ENCODE peak calls at places on chromosomes 7 and 10, in five cellular contexts. M is GM23248, R is HCT116, Y is PC-3, H is hepatocyte. N is an unnamed sample.

GRCh38 chr7:12635830-12636229 is 51.6 kb upstream of the ARL4A start:
- DNase-seq in M (peak), H (no peak), R (no peak), Y (no peak), N (no peak)

GRCh38 chr7:152602962-152603361 is 73.0 kb downstream of the XRCC2 start:
- DNase-seq in R (no peak), Y (no peak), M (no peak), H (no peak), N (no peak)

GRCh38 chr10:116741391-116742351 is 695 bp downstream of the HSPA12A start:
- DNase-seq in Y (no peak), R (no peak), H (peak), M (peak), N (no peak)

GRCh38 chr10:114306116-114306973 is 67.3 kb downstream of the VWA2 start:
- DNase-seq in Y (peak), H (no peak), M (peak), R (no peak), N (no peak)

GRCh38 chr7:158143196-158144120 is 444.2 kb downstream of the PTPRN2 start:
- DNase-seq in Y (no peak), M (no peak), H (no peak), R (no peak), N (no peak)

GRCh38 chr7:26658698-26659084 is 205.7 kb downstream of the SKAP2 start:
- DNase-seq in M (no peak), Y (no peak), H (no peak), R (no peak), N (no peak)

GRCh38 chr10:89600041-89600440 is 45.0 kb downstream of the PANK1 start:
- DNase-seq in H (no peak), Y (no peak), R (no peak), M (peak), N (no peak)

GRCh38 chr10:124145109-124145860 is 51.9 kb upstream of the CHST15 start:
- DNase-seq in Y (no peak), H (no peak), M (no peak), R (no peak), N (peak)

GRCh38 chr10:125768217-125768616 is 7.4 kb downstream of the MMP21 start:
- DNase-seq in M (peak), H (no peak), R (no peak), Y (no peak), N (no peak)

GRCh38 chr7:127391591-127392181 is 822 bp downstream of the ZNF800 start:
- DNase-seq in R (no peak), M (peak), H (peak), Y (peak), N (peak)

GRCh38 chr10:132281915-132282666 is 25.7 kb downstream of the STK32C start:
- DNase-seq in M (no peak), H (no peak), R (no peak), Y (no peak), N (no peak)

GRCh38 chr10:58414270-58415041 is 29.2 kb downstream of the TFAM start:
- DNase-seq in R (no peak), Y (peak), M (peak), H (peak), N (no peak)

GRCh38 chr10:119131512-119132240 is 27.8 kb downstream of the DENND10 start:
- DNase-seq in H (no peak), R (no peak), Y (no peak), M (peak), N (peak)

GRCh38 chr7:7816084-7816483 is 97.7 kb upstream of the RPA3 start:
- DNase-seq in R (no peak), Y (no peak), M (no peak), H (no peak), N (peak)

GRCh38 chr7:42522227-42522991 is 285.4 kb upstream of the GLI3 start:
- DNase-seq in R (no peak), H (peak), Y (no peak), M (no peak), N (no peak)

GRCh38 chr7:13990984-13991790 is 1.7 kb upstream of the ETV1 start:
- DNase-seq in H (peak), Y (peak), R (peak), M (peak), N (no peak)

GRCh38 chr10:5944389-5945202 is 32.7 kb downstream of the IL15RA start:
- DNase-seq in M (peak), Y (peak), R (peak), H (peak), N (no peak)

GRCh38 chr7:5357951-5358350 is 65.7 kb downstream of the TNRC18 start:
- DNase-seq in R (no peak), M (no peak), Y (no peak), H (no peak), N (no peak)

GRCh38 chr7:30135551-30136271 is 925 bp downstream of the MTURN start:
- DNase-seq in R (no peak), Y (peak), M (peak), H (peak), N (peak)

GRCh38 chr7:40437936-40438634 is 303.3 kb downstream of the SUGCT start:
- DNase-seq in Y (no peak), R (no peak), M (peak), H (no peak), N (no peak)

GRCh38 chr7:91843831-91844230 is 36.7 kb downstream of the MTERF1 start:
- DNase-seq in R (no peak), H (no peak), Y (no peak), M (no peak), N (peak)

GRCh38 chr10:22442063-22442462 is 96.8 kb downstream of the SPAG6 start:
- DNase-seq in H (no peak), R (no peak), Y (no peak), M (no peak), N (no peak)

GRCh38 chr10:7479861-7480598 is 69.2 kb upstream of the SFMBT2 start:
- DNase-seq in H (no peak), R (no peak), M (no peak), Y (no peak), N (no peak)

GRCh38 chr10:7482992-7483391 is 72.2 kb upstream of the SFMBT2 start:
- DNase-seq in M (no peak), H (no peak), R (no peak), Y (no peak), N (no peak)

GRCh38 chr10:7481382-7481765 is 70.5 kb upstream of the SFMBT2 start:
- DNase-seq in Y (no peak), H (no peak), M (no peak), R (no peak), N (no peak)

GRCh38 chr10:7478727-7479457 is 68.1 kb upstream of the SFMBT2 start:
- DNase-seq in H (no peak), M (no peak), Y (no peak), R (no peak), N (no peak)

GRCh38 chr10:7480742-7481381 is 70.0 kb upstream of the SFMBT2 start:
- DNase-seq in H (no peak), Y (no peak), R (no peak), M (no peak), N (peak)
- H3K4me3 ChIP-seq in H (no peak), Y (no peak), R (no peak), M (no peak), N (peak)

GRCh38 chr7:90607196-90607595 is 11.1 kb downstream of the CDK14 start:
- DNase-seq in Y (peak), R (no peak), H (no peak), M (peak), N (no peak)

GRCh38 chr7:90599892-90600555 is 3.9 kb downstream of the CDK14 start:
- DNase-seq in R (no peak), M (peak), Y (no peak), H (no peak), N (no peak)

GRCh38 chr7:90603346-90603745 is 7.2 kb downstream of the CDK14 start:
- DNase-seq in H (no peak), R (no peak), M (no peak), Y (no peak), N (no peak)

GRCh38 chr7:90605055-90605454 is 8.9 kb downstream of the CDK14 start:
- DNase-seq in R (no peak), M (no peak), H (no peak), Y (no peak), N (no peak)

DNA sequence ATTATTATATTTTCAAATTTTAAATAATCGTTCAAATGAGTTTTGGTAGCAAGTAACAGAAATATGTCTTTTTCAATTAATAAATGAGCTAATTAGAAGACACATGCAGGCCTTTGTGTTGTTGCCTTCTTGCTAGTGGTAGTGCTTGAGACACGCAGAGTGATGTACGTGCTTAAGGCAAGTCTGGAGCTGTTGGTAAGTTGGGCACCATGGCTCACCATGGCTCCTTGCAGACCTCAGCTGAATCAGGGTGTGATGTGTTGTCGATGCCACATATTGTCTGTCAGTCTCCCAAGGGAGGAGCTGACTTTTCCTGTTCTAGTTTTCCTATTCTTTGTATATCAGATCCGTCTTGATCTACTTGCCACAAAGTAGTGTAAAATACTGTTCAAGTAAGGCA is 8.3 kb downstream of the CDK14 start:
- DNase-seq in H (no peak), M (no peak), Y (no peak), R (no peak), N (no peak)
- TF ChIP-seq EZH2phosphoT487 in H (no peak), M (no peak), Y (no peak), R (no peak), N (no peak)

GRCh38 chr7:66206116-66206908 is 1.2 kb downstream of the TPST1 start:
- DNase-seq in Y (no peak), M (peak), R (no peak), H (no peak), N (no peak)
- H3K4me3 ChIP-seq in Y (peak), M (peak), R (peak), H (peak), N (peak)

GRCh38 chr10:78576276-78576675 is 492.5 kb upstream of the ZMIZ1 start:
- DNase-seq in Y (no peak), M (no peak), H (no peak), R (no peak), N (no peak)
- TF ChIP-seq EZH2phosphoT487 in Y (no peak), M (no peak), H (no peak), R (no peak), N (no peak)

N was measured in OCI-LY7.